ENCODE peak calls at places on chromosomes 7 and 10, in seven cellular contexts. K is WERI-Rb-1, U is GM20000, Y is fibroblast of mammary gland, W is transverse colon, I is cardiac muscle cell, J is body of pancreas. C is an unnamed sample.

GRCh38 chr10:48523820-48524758 is 80.8 kb downstream of the ARHGAP22 start:
- DNase-seq in Y (no peak), W (no peak), K (peak), U (peak), I (peak), J (peak), C (peak)

GRCh38 chr10:113566888-113567287 is 14.0 kb downstream of the HABP2 start:
- DNase-seq in K (no peak), W (no peak), J (no peak), U (no peak), I (no peak), Y (no peak), C (no peak)

GRCh38 chr10:7412482-7413251 is 1.8 kb upstream of the SFMBT2 start:
- DNase-seq in U (peak), K (no peak), I (peak), J (peak), Y (no peak), W (peak), C (no peak)

GRCh38 chr7:28623863-28624262 is 211.5 kb downstream of the CREB5 start:
- DNase-seq in Y (peak), I (no peak), W (no peak), U (no peak), J (no peak), K (no peak), C (no peak)

GRCh38 chr7:100003711-100004661 is 11.4 kb upstream of the ZKSCAN1 start:
- DNase-seq in J (peak), W (peak), U (no peak), I (no peak), K (peak), Y (no peak), C (no peak)

GRCh38 chr7:20201380-20201779 is 15.8 kb downstream of the MACC1 start:
- DNase-seq in W (peak), J (no peak), U (peak), K (no peak), I (no peak), Y (no peak), C (peak)

GRCh38 chr7:47032171-47032915 is 549.6 kb downstream of the TNS3 start:
- DNase-seq in U (no peak), Y (no peak), J (no peak), I (no peak), W (no peak), K (no peak), C (no peak)

GRCh38 chr7:826230-826905 is 5.9 kb upstream of the SUN1 start:
- DNase-seq in W (no peak), Y (peak), K (peak), I (no peak), U (no peak), J (no peak), C (no peak)

GRCh38 chr7:70717553-70718248 is 414.2 kb upstream of the GALNT17 start:
- DNase-seq in U (no peak), W (no peak), J (no peak), I (no peak), K (no peak), Y (no peak), C (no peak)

GRCh38 chr7:2508327-2509231 is 11.0 kb upstream of the LFNG start:
- DNase-seq in Y (peak), K (peak), I (no peak), U (peak), W (peak), J (peak), C (peak)

GRCh38 chr7:43577485-43577951 is 5.4 kb upstream of the STK17A start:
- DNase-seq in K (peak), Y (peak), U (no peak), I (no peak), W (no peak), J (no peak), C (no peak)

GRCh38 chr7:121505021-121505420 is 108.9 kb upstream of the FAM3C start:
- DNase-seq in J (no peak), U (no peak), K (no peak), I (no peak), Y (peak), W (no peak), C (no peak)

GRCh38 chr10:132337019-132337418 is 5.0 kb downstream of the LRRC27 start:
- DNase-seq in K (no peak), Y (no peak), I (no peak), U (no peak), J (no peak), W (no peak), C (no peak)

GRCh38 chr7:129969881-129970446 is 17.2 kb upstream of the UBE2H start:
- DNase-seq in U (no peak), K (no peak), W (peak), J (no peak), I (no peak), Y (peak), C (no peak)

GRCh38 chr10:6148251-6148691 is 54.5 kb upstream of the PFKFB3 start:
- DNase-seq in W (peak), J (no peak), I (no peak), U (no peak), Y (no peak), K (no peak), C (peak)

GRCh38 chr7:20241491-20242261 is 24.5 kb upstream of the MACC1 start:
- DNase-seq in J (no peak), U (no peak), I (no peak), K (no peak), Y (no peak), W (no peak), C (no peak)

GRCh38 chr10:35328404-35329037 is 7.8 kb upstream of the CCNY start:
- DNase-seq in I (no peak), K (no peak), W (no peak), Y (peak), J (no peak), U (no peak), C (no peak)

GRCh38 chr7:7970620-7971307 is 2.2 kb downstream of the GLCCI1 start:
- DNase-seq in J (no peak), W (no peak), Y (no peak), U (no peak), I (no peak), K (peak), C (no peak)
- TF ChIP-seq CTCF in J (no peak), W (no peak), Y (no peak), U (no peak), I (no peak), K (no peak), C (no peak)

GRCh38 chr7:38178004-38178694 is at the start of gene STARD3NL:
- DNase-seq in K (peak), Y (peak), J (peak), I (peak), W (peak), U (peak), C (peak)
- TF ChIP-seq CTCF in K (no peak), Y (no peak), J (no peak), I (no peak), W (peak), U (no peak), C (no peak)

GRCh38 chr10:124339951-124340760 is 78.6 kb downstream of the OAT start:
- DNase-seq in J (no peak), K (no peak), I (no peak), W (no peak), Y (peak), U (no peak), C (no peak)
- TF ChIP-seq CTCF in J (no peak), K (no peak), I (no peak), W (no peak), Y (no peak), U (no peak), C (no peak)

GRCh38 chr10:106278385-106278784 is 886.1 kb downstream of the SORCS1 start:
- DNase-seq in K (no peak), I (peak), U (no peak), Y (no peak), J (no peak), W (no peak), C (no peak)
- TF ChIP-seq CTCF in K (no peak), I (no peak), U (no peak), Y (no peak), J (no peak), W (no peak), C (no peak)

DNA sequence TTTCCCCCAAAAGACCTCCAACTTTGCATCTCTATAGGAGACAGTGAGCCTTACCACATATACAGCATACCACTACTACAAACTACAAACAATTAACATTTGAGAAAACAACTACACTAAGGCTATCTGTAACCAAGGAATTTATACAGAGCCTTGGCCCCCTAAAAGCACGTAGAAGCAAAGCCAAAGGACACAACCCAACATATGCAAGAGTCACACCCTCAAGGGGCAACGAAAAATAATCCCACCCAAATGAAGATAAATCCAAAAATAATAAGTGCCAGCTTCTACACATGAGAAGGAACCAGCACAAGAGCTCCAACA is 149.5 kb downstream of the ZEB1 start:
- DNase-seq in J (no peak), Y (no peak), I (no peak), U (no peak), K (no peak), W (no peak), C (no peak)
- TF ChIP-seq CTCF in J (no peak), Y (no peak), I (no peak), U (no peak), K (no peak), W (no peak), C (no peak)

GRCh38 chr7:127396184-127396583 is 3.7 kb upstream of the ZNF800 start:
- DNase-seq in I (no peak), U (no peak), W (no peak), Y (peak), J (peak), K (no peak), C (peak)
- TF ChIP-seq CTCF in I (no peak), U (no peak), W (no peak), Y (no peak), J (no peak), K (no peak), C (no peak)

GRCh38 chr10:84543077-84543476 is 214.7 kb downstream of the CCSER2 start:
- DNase-seq in U (no peak), J (no peak), Y (no peak), K (no peak), W (no peak), I (no peak), C (no peak)

GRCh38 chr10:84542552-84542951 is 214.2 kb downstream of the CCSER2 start:
- DNase-seq in K (no peak), U (no peak), Y (no peak), I (no peak), J (no peak), W (no peak), C (no peak)

GRCh38 chr10:84540022-84540616 is 211.7 kb downstream of the CCSER2 start:
- DNase-seq in U (no peak), I (no peak), J (no peak), K (no peak), W (no peak), Y (peak), C (no peak)

GRCh38 chr10:84540617-84541288 is 212.4 kb downstream of the CCSER2 start:
- DNase-seq in Y (peak), U (peak), W (peak), I (peak), J (peak), K (peak), C (peak)

DNA sequence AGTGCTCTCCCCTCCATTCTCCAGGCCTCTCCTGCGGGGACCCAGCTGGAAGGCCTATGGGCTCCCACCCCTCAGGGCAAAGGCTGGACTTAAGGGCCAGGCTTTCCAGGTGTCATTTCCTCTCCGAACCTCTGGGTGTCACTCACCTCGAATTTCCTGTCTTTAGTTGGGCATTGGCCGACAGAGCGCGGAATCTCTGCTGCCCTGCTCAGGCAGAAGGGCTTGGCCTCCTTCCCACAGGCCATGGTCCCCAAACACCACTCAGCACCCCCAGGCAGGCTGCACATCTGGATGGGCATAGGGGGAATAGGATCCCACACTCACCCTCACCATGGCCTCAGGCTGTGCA is 212.9 kb downstream of the CCSER2 start:
- DNase-seq in W (no peak), J (peak), K (peak), I (no peak), U (no peak), Y (no peak), C (no peak)
- TF ChIP-seq CTCF in W (no peak), J (no peak), K (peak), I (no peak), U (no peak), Y (no peak), C (peak)

GRCh38 chr7:158727690-158728089 is 23.1 kb upstream of the NCAPG2 start:
- DNase-seq in Y (no peak), J (no peak), K (no peak), I (no peak), U (no peak), W (no peak), C (no peak)
- TF ChIP-seq CTCF in Y (no peak), J (no peak), K (no peak), I (no peak), U (no peak), W (no peak), C (no peak)